ENCODE peak calls at places on chromosome 4, in nine cellular contexts. W is neural crest cell; T is IMR-90; O is MCF 10A; N is natural killer cell treated with Interleukin-12 subunit alpha and Interleukin-12 subunit beta and Interleukin-15 and Interleukin-18, amount 100 ng/mL, for 72 hours; B is sigmoid colon; M is sciatic nerve; E is EH; U is activated naive CD4-positive, alpha-beta T cell. K is an unnamed sample.

GRCh38 chr4:8159522-8160232 is 1.1 kb upstream of the ABLIM2 start:
- DNase-seq in W (no peak), U (no peak), N (no peak), E (no peak), B (no peak), T (no peak), O (no peak), M (no peak), K (no peak)

GRCh38 chr4:150010525-150011126 is 67.6 kb upstream of the DCLK2 start:
- DNase-seq in B (no peak), N (no peak), M (no peak), T (peak; percentile 72), O (peak; percentile 76), E (peak; percentile 83), U (no peak), W (peak; percentile 4), K (peak; percentile 61)

GRCh38 chr4:188412499-188412898 is 273.3 kb downstream of the TRIML1 start:
- DNase-seq in M (no peak), E (no peak), B (no peak), W (no peak), O (no peak), U (no peak), N (no peak), T (no peak), K (no peak)

GRCh38 chr4:78661923-78662521 is 110.5 kb downstream of the ANXA3 start:
- DNase-seq in N (no peak), W (no peak), T (peak; percentile 33), U (no peak), O (peak; percentile 69), E (peak; percentile 68), M (no peak), B (no peak), K (peak; percentile 28)

GRCh38 chr4:10115657-10116624 is 658 bp downstream of the WDR1 start:
- DNase-seq in T (no peak), O (peak; percentile 73), U (peak; percentile 27), E (peak; percentile 70), N (peak; percentile 82), B (no peak), M (peak; percentile 76), W (peak; percentile 9), K (peak; percentile 53)

GRCh38 chr4:7828011-7828720 is 111.5 kb downstream of the AFAP1 start:
- DNase-seq in T (peak; percentile 100), M (peak; percentile 81), W (no peak), N (peak; percentile 76), U (no peak), E (peak; percentile 100), O (peak; percentile 97), B (peak; percentile 92), K (peak; percentile 98)

GRCh38 chr4:47010347-47011188 is 17.2 kb upstream of the GABRA4 start:
- DNase-seq in M (no peak), O (no peak), B (no peak), E (no peak), U (no peak), T (no peak), W (no peak), N (no peak), K (peak; percentile 7)

GRCh38 chr4:73662709-73663546 is 42.7 kb upstream of the RASSF6 start:
- DNase-seq in M (no peak), E (peak; percentile 73), W (no peak), U (no peak), T (peak; percentile 77), N (no peak), B (no peak), O (peak; percentile 70), K (peak; percentile 68)

GRCh38 chr4:17781072-17781830 is at the start of gene FAM184B:
- DNase-seq in O (no peak), M (no peak), N (no peak), B (no peak), E (peak; percentile 13), T (no peak), U (no peak), W (peak; percentile 12), K (no peak)

GRCh38 chr4:123453006-123453685 is 56.6 kb downstream of the SPRY1 start:
- DNase-seq in M (no peak), N (no peak), E (no peak), O (no peak), U (no peak), B (no peak), W (no peak), T (peak; percentile 43), K (peak; percentile 5)

GRCh38 chr4:109276482-109277095 is 25.9 kb downstream of the COL25A1 start:
- DNase-seq in M (no peak), W (no peak), N (no peak), U (no peak), O (no peak), T (no peak), E (no peak), B (no peak), K (no peak)

GRCh38 chr4:169229571-169230028 is 41.2 kb downstream of the SH3RF1 start:
- DNase-seq in B (no peak), W (no peak), E (peak; percentile 97), U (no peak), M (no peak), T (peak; percentile 96), N (no peak), O (peak; percentile 91), K (peak; percentile 94)

GRCh38 chr4:40980318-40980883 is 230.6 kb downstream of the NSUN7 start:
- DNase-seq in O (peak; percentile 61), U (no peak), E (peak; percentile 55), W (no peak), T (no peak), B (no peak), M (no peak), N (no peak), K (peak; percentile 22)

GRCh38 chr4:112860731-112861377 is 188.6 kb upstream of the ANK2 start:
- DNase-seq in N (no peak), U (no peak), E (no peak), B (no peak), W (no peak), T (no peak), M (no peak), O (no peak), K (no peak)

GRCh38 chr4:113645771-113646455 is 115.6 kb downstream of the CAMK2D start:
- DNase-seq in M (no peak), W (no peak), O (peak; percentile 70), B (no peak), E (peak; percentile 79), T (peak; percentile 82), U (no peak), N (no peak), K (peak; percentile 88)

GRCh38 chr4:108954880-108955279 is 192.0 kb upstream of the ETNPPL start:
- DNase-seq in M (no peak), T (no peak), B (no peak), W (no peak), U (no peak), E (no peak), N (no peak), O (no peak), K (peak; percentile 7)

GRCh38 chr4:106864231-106864630 is 171.9 kb downstream of the DKK2 start:
- DNase-seq in U (no peak), N (no peak), O (no peak), M (no peak), B (no peak), E (peak; percentile 79), T (no peak), W (no peak), K (peak; percentile 13)

GRCh38 chr4:112647785-112648184 is 10.8 kb downstream of the LARP7 start:
- DNase-seq in B (no peak), O (no peak), M (no peak), W (no peak), T (no peak), U (no peak), N (no peak), E (no peak), K (no peak)

GRCh38 chr4:76953956-76954355 is 4.4 kb downstream of the SEPTIN11 start:
- DNase-seq in U (no peak), W (no peak), O (no peak), E (no peak), M (no peak), N (no peak), B (no peak), T (no peak), K (no peak)

GRCh38 chr4:84024405-84024804 is 474.7 kb downstream of the NKX6-1 start:
- DNase-seq in U (no peak), N (no peak), M (no peak), W (no peak), E (no peak), T (no peak), B (no peak), O (no peak), K (no peak)

GRCh38 chr4:86043755-86044592 is 315.9 kb downstream of the MAPK10 start:
- DNase-seq in U (no peak), N (no peak), W (peak; percentile 34), T (peak; percentile 55), E (peak; percentile 67), M (no peak), B (no peak), O (peak; percentile 71), K (peak; percentile 44)

GRCh38 chr4:47413515-47413914 is 50.0 kb downstream of the COMMD8 start:
- DNase-seq in W (no peak), M (no peak), T (no peak), B (no peak), O (no peak), N (no peak), U (no peak), E (no peak), K (no peak)

GRCh38 chr4:163587867-163588266 is 93.4 kb downstream of the TMA16 start:
- DNase-seq in E (no peak), T (no peak), U (no peak), O (no peak), B (no peak), W (no peak), M (no peak), N (no peak), K (no peak)

GRCh38 chr4:55830741-55831140 is 11.2 kb downstream of the EXOC1L start:
- DNase-seq in M (no peak), B (no peak), T (no peak), W (no peak), E (no peak), N (no peak), U (no peak), O (no peak), K (no peak)

GRCh38 chr4:96347582-96347981 is 507.7 kb downstream of the PDHA2 start:
- DNase-seq in N (no peak), T (no peak), B (no peak), O (no peak), W (no peak), M (no peak), E (no peak), U (no peak), K (peak; percentile 15)

GRCh38 chr4:24850669-24851068 is 55.3 kb downstream of the SOD3 start:
- DNase-seq in N (no peak), T (peak; percentile 94), W (no peak), B (peak; percentile 71), E (peak; percentile 94), M (no peak), U (no peak), O (peak; percentile 64), K (peak; percentile 82)

GRCh38 chr4:28287837-28288236 is 1427.2 kb downstream of the STIM2 start:
- DNase-seq in W (no peak), E (peak; percentile 100), U (no peak), N (no peak), O (peak; percentile 83), T (peak; percentile 100), B (no peak), M (no peak), K (peak; percentile 97)

GRCh38 chr4:112421911-112422310 is 94.1 kb downstream of the NEUROG2 start:
- DNase-seq in T (no peak), W (no peak), O (no peak), N (no peak), U (no peak), E (no peak), B (no peak), M (no peak), K (no peak)

GRCh38 chr4:124083706-124084105 is 628.8 kb downstream of the ANKRD50 start:
- DNase-seq in W (no peak), B (no peak), U (no peak), M (no peak), T (no peak), N (no peak), E (peak; percentile 23), O (no peak), K (no peak)

GRCh38 chr4:89939464-89939863 is 44.8 kb downstream of the MMRN1 start:
- DNase-seq in U (no peak), B (no peak), M (no peak), T (no peak), E (no peak), N (no peak), W (no peak), O (no peak), K (no peak)

K was measured in bronchial epithelial cell.